ENCODE peak calls at places on chromosomes 7 and 10, in five cellular contexts. One of them, this sample, is unnamed. For H3K36me3, the result is how much of the 10 kb centered on the place peaks cover.

GRCh38 chr7:42625391-42625790 is 286.5 kb downstream of the C7orf25 start:
- DNase-seq in stomach: no peak
- DNase-seq in body of pancreas: no peak
- DNase-seq in WERI-Rb-1: no peak
- DNase-seq in endodermal cell: no peak
- DNase-seq in this sample: no peak

GRCh38 chr10:91709394-91709798 is 76.5 kb upstream of the PPP1R3C start:
- DNase-seq in stomach: no peak
- DNase-seq in body of pancreas: no peak
- DNase-seq in WERI-Rb-1: no peak
- DNase-seq in endodermal cell: no peak
- DNase-seq in this sample: no peak

GRCh38 chr7:97871659-97872024 is 566 bp downstream of the ASNS start:
- DNase-seq in stomach: no peak
- DNase-seq in body of pancreas: no peak
- DNase-seq in WERI-Rb-1: peak
- DNase-seq in endodermal cell: no peak
- DNase-seq in this sample: no peak

GRCh38 chr10:86692023-86692514 is 23.8 kb downstream of the LDB3 start:
- DNase-seq in stomach: no peak
- DNase-seq in body of pancreas: no peak
- DNase-seq in WERI-Rb-1: no peak
- DNase-seq in endodermal cell: no peak
- DNase-seq in this sample: no peak

GRCh38 chr7:106731637-106732036 is 70.7 kb upstream of the CCDC71L start:
- DNase-seq in stomach: no peak
- DNase-seq in body of pancreas: no peak
- DNase-seq in WERI-Rb-1: no peak
- DNase-seq in endodermal cell: no peak
- DNase-seq in this sample: no peak

GRCh38 chr10:35274511-35275060 is 61.7 kb upstream of the CCNY start:
- DNase-seq in stomach: no peak
- DNase-seq in body of pancreas: no peak
- DNase-seq in WERI-Rb-1: peak
- DNase-seq in endodermal cell: no peak
- DNase-seq in this sample: no peak

GRCh38 chr10:56823849-56824248 is 462.8 kb upstream of the ZWINT start:
- DNase-seq in stomach: no peak
- DNase-seq in body of pancreas: no peak
- DNase-seq in WERI-Rb-1: peak
- DNase-seq in endodermal cell: no peak
- DNase-seq in this sample: no peak

GRCh38 chr10:49365675-49366415 is 30.0 kb downstream of the DRGX start:
- DNase-seq in stomach: no peak
- DNase-seq in body of pancreas: no peak
- DNase-seq in WERI-Rb-1: no peak
- DNase-seq in endodermal cell: no peak
- DNase-seq in this sample: peak

GRCh38 chr7:1197997-1198632 is 34.6 kb upstream of the UNCX start:
- DNase-seq in stomach: no peak
- DNase-seq in body of pancreas: no peak
- DNase-seq in WERI-Rb-1: no peak
- DNase-seq in endodermal cell: no peak
- DNase-seq in this sample: peak

GRCh38 chr10:30042820-30043219 is 16.6 kb downstream of the JCAD start:
- DNase-seq in stomach: no peak
- DNase-seq in body of pancreas: no peak
- DNase-seq in WERI-Rb-1: no peak
- DNase-seq in endodermal cell: no peak
- DNase-seq in this sample: no peak

GRCh38 chr7:158541330-158542010 is 46.2 kb downstream of the PTPRN2 start:
- DNase-seq in stomach: no peak
- DNase-seq in body of pancreas: no peak
- DNase-seq in WERI-Rb-1: peak
- DNase-seq in endodermal cell: no peak
- DNase-seq in this sample: no peak

GRCh38 chr10:117670116-117670515 is 127.6 kb downstream of the EMX2 start:
- DNase-seq in stomach: no peak
- DNase-seq in body of pancreas: no peak
- DNase-seq in WERI-Rb-1: no peak
- DNase-seq in endodermal cell: no peak
- DNase-seq in this sample: no peak

GRCh38 chr7:142391191-142391992 is 133.5 kb upstream of the PRSS58 start:
- DNase-seq in stomach: no peak
- DNase-seq in body of pancreas: no peak
- DNase-seq in WERI-Rb-1: peak
- DNase-seq in endodermal cell: peak
- DNase-seq in this sample: peak

GRCh38 chr7:158829021-158829341 is 328 bp downstream of the ESYT2 start:
- DNase-seq in stomach: peak
- DNase-seq in body of pancreas: peak
- DNase-seq in WERI-Rb-1: peak
- DNase-seq in endodermal cell: peak
- DNase-seq in this sample: no peak

GRCh38 chr7:134890246-134891240 is 95.8 kb upstream of the AGBL3 start:
- DNase-seq in stomach: no peak
- DNase-seq in body of pancreas: peak
- DNase-seq in WERI-Rb-1: no peak
- DNase-seq in endodermal cell: no peak
- DNase-seq in this sample: no peak

GRCh38 chr10:93962973-93963372 is 30.8 kb upstream of the PLCE1 start:
- DNase-seq in stomach: no peak
- DNase-seq in body of pancreas: no peak
- DNase-seq in WERI-Rb-1: no peak
- DNase-seq in endodermal cell: no peak
- DNase-seq in this sample: peak

GRCh38 chr7:90681336-90682019 is 85.4 kb downstream of the CDK14 start:
- DNase-seq in stomach: no peak
- DNase-seq in body of pancreas: no peak
- DNase-seq in WERI-Rb-1: no peak
- DNase-seq in endodermal cell: no peak
- DNase-seq in this sample: no peak

GRCh38 chr10:17053061-17053460 is 76.5 kb downstream of the CUBN start:
- DNase-seq in stomach: no peak
- DNase-seq in body of pancreas: no peak
- DNase-seq in WERI-Rb-1: no peak
- DNase-seq in endodermal cell: no peak
- DNase-seq in this sample: no peak

GRCh38 chr10:48195803-48196202 is 78.7 kb downstream of the FRMPD2 start:
- DNase-seq in stomach: no peak
- DNase-seq in body of pancreas: no peak
- DNase-seq in WERI-Rb-1: peak
- DNase-seq in endodermal cell: peak
- DNase-seq in this sample: no peak

GRCh38 chr10:29955308-29955935 is 104.0 kb downstream of the JCAD start:
- DNase-seq in stomach: no peak
- DNase-seq in body of pancreas: no peak
- DNase-seq in WERI-Rb-1: no peak
- DNase-seq in endodermal cell: peak
- DNase-seq in this sample: no peak

GRCh38 chr10:131579251-131580071 is 267.9 kb upstream of the TCERG1L start:
- DNase-seq in stomach: peak
- DNase-seq in body of pancreas: no peak
- DNase-seq in WERI-Rb-1: no peak
- DNase-seq in endodermal cell: no peak
- DNase-seq in this sample: peak

GRCh38 chr10:88848499-88848898 is 3.1 kb downstream of the ANKRD22 start:
- DNase-seq in stomach: no peak
- DNase-seq in body of pancreas: no peak
- DNase-seq in WERI-Rb-1: no peak
- DNase-seq in endodermal cell: no peak
- DNase-seq in this sample: peak

GRCh38 chr7:154299736-154300135 is 247.5 kb downstream of the DPP6 start:
- DNase-seq in stomach: no peak
- DNase-seq in body of pancreas: no peak
- DNase-seq in WERI-Rb-1: no peak
- DNase-seq in endodermal cell: no peak
- DNase-seq in this sample: no peak

GRCh38 chr10:124028700-124029487 is 64.5 kb downstream of the CHST15 start:
- DNase-seq in stomach: no peak
- DNase-seq in body of pancreas: no peak
- DNase-seq in WERI-Rb-1: no peak
- DNase-seq in endodermal cell: no peak
- DNase-seq in this sample: peak

GRCh38 chr10:80136134-80136571 is 3.6 kb downstream of the PLAC9 start:
- DNase-seq in stomach: peak
- DNase-seq in body of pancreas: peak
- DNase-seq in WERI-Rb-1: no peak
- DNase-seq in endodermal cell: no peak
- DNase-seq in this sample: peak

GRCh38 chr7:16609842-16610450 is 35.6 kb downstream of the ANKMY2 start:
- DNase-seq in stomach: no peak
- DNase-seq in body of pancreas: no peak
- DNase-seq in WERI-Rb-1: no peak
- DNase-seq in endodermal cell: no peak
- DNase-seq in this sample: no peak

GRCh38 chr7:128168667-128169210 is 72.3 kb upstream of the LEP start:
- DNase-seq in stomach: no peak
- DNase-seq in body of pancreas: peak
- DNase-seq in WERI-Rb-1: no peak
- DNase-seq in endodermal cell: peak
- DNase-seq in this sample: peak

GRCh38 chr10:110881247-110881646 is 9.5 kb downstream of the PDCD4 start:
- DNase-seq in stomach: no peak
- DNase-seq in body of pancreas: no peak
- DNase-seq in WERI-Rb-1: no peak
- DNase-seq in endodermal cell: no peak
- DNase-seq in this sample: no peak

GRCh38 chr7:25407932-25408480 is 179.7 kb upstream of the NPVF start:
- DNase-seq in stomach: no peak
- DNase-seq in body of pancreas: no peak
- DNase-seq in WERI-Rb-1: no peak
- DNase-seq in endodermal cell: no peak
- DNase-seq in this sample: no peak

GRCh38 chr7:2633538-2634264 is 1.9 kb downstream of the TTYH3 start:
- DNase-seq in stomach: no peak
- DNase-seq in body of pancreas: no peak
- DNase-seq in WERI-Rb-1: no peak
- DNase-seq in endodermal cell: peak
- DNase-seq in this sample: peak

GRCh38 chr7:114026486-114027089 is 107.8 kb upstream of the PPP1R3A start:
- DNase-seq in stomach: no peak
- DNase-seq in body of pancreas: no peak
- DNase-seq in WERI-Rb-1: no peak
- DNase-seq in endodermal cell: no peak
- DNase-seq in this sample: no peak
- TF ChIP-seq CTCF in stomach: peak
- TF ChIP-seq CTCF in body of pancreas: peak
- TF ChIP-seq CTCF in WERI-Rb-1: peak
- TF ChIP-seq CTCF in endodermal cell: peak
- TF ChIP-seq CTCF in this sample: peak

GRCh38 chr7:99505324-99505662 is 831 bp downstream of the ZKSCAN5 start:
- DNase-seq in stomach: no peak
- DNase-seq in body of pancreas: no peak
- DNase-seq in WERI-Rb-1: no peak
- DNase-seq in endodermal cell: no peak
- DNase-seq in this sample: no peak
- H3K36me3 ChIP-seq in stomach: under half
- H3K36me3 ChIP-seq in body of pancreas: under half
- H3K36me3 ChIP-seq in WERI-Rb-1: under half
- H3K36me3 ChIP-seq in endodermal cell: under half
- H3K36me3 ChIP-seq in this sample: under half

GRCh38 chr7:150964593-150965111 is 13.5 kb downstream of the KCNH2 start:
- DNase-seq in stomach: no peak
- DNase-seq in body of pancreas: peak
- DNase-seq in WERI-Rb-1: peak
- DNase-seq in endodermal cell: peak
- DNase-seq in this sample: no peak
- TF ChIP-seq CTCF in stomach: no peak
- TF ChIP-seq CTCF in body of pancreas: no peak
- TF ChIP-seq CTCF in WERI-Rb-1: no peak
- TF ChIP-seq CTCF in endodermal cell: peak
- TF ChIP-seq CTCF in this sample: no peak

DNA sequence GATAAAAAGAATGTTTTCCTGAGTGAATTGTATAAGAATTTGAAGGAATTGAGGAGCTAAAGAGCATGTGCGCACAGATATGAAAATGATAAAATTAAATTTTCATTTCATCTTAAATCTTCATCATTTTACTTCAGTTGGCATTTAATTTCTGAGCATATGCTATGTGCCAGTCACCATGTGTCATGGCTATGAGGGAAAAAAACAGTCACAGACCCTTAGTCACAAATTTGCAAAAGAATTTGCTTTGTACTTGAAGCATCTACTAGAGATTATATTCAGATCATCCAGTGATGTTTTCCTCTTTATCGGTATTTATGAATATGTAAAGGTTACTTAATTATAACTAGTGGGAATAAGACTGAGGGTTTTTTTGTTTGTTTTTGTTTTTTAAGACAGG is 29.8 kb downstream of the VCL start:
- DNase-seq in stomach: no peak
- DNase-seq in body of pancreas: no peak
- DNase-seq in WERI-Rb-1: no peak
- DNase-seq in endodermal cell: no peak
- DNase-seq in this sample: peak
- H3K36me3 ChIP-seq in stomach: under half
- H3K36me3 ChIP-seq in body of pancreas: under half
- H3K36me3 ChIP-seq in WERI-Rb-1: under half
- H3K36me3 ChIP-seq in endodermal cell: under half
- H3K36me3 ChIP-seq in this sample: under half

GRCh38 chr7:92841192-92841591 is 4.8 kb upstream of the CDK6 start:
- DNase-seq in stomach: no peak
- DNase-seq in body of pancreas: no peak
- DNase-seq in WERI-Rb-1: no peak
- DNase-seq in endodermal cell: no peak
- DNase-seq in this sample: peak
- TF ChIP-seq CTCF in stomach: no peak
- TF ChIP-seq CTCF in body of pancreas: no peak
- TF ChIP-seq CTCF in WERI-Rb-1: no peak
- TF ChIP-seq CTCF in endodermal cell: no peak
- TF ChIP-seq CTCF in this sample: no peak

GRCh38 chr10:5963591-5963990 is 13.8 kb downstream of the IL15RA start:
- DNase-seq in stomach: no peak
- DNase-seq in body of pancreas: peak
- DNase-seq in WERI-Rb-1: no peak
- DNase-seq in endodermal cell: peak
- DNase-seq in this sample: no peak
- H3K36me3 ChIP-seq in stomach: half or more
- H3K36me3 ChIP-seq in body of pancreas: under half
- H3K36me3 ChIP-seq in WERI-Rb-1: under half
- H3K36me3 ChIP-seq in endodermal cell: under half
- H3K36me3 ChIP-seq in this sample: under half

This sample was measured in osteoblast.